ENCODE peak calls at places on chromosome 12, in nine cellular contexts. M, B, G, F, N, H, D, U and C are unnamed samples.
A peak's percentile ranks its signal among the peaks of the same experiment; 100 is the strongest.

GRCh38 chr12:49342914-49343731 is 3.6 kb upstream of the DNAJC22 start:
- DNase-seq in M (no peak), B (no peak), G (no peak), F (peak; percentile 24), N (peak; percentile 41), H (peak; percentile 86), D (peak; percentile 35), U (no peak), C (no peak)

GRCh38 chr12:96121271-96121711 is 72.9 kb upstream of the ELK3 start:
- DNase-seq in M (no peak), B (no peak), G (peak; percentile 14), F (no peak), N (no peak), H (peak; percentile 40), D (no peak), U (no peak), C (no peak)

GRCh38 chr12:113548467-113548866 is 76.8 kb upstream of the LHX5 start:
- DNase-seq in M (no peak), B (no peak), G (no peak), F (no peak), N (no peak), H (no peak), D (no peak), U (no peak), C (no peak)

GRCh38 chr12:53965251-53966069 is 7.5 kb upstream of the HOXC11 start:
- DNase-seq in M (no peak), B (no peak), G (no peak), F (no peak), N (no peak), H (no peak), D (no peak), U (no peak), C (no peak)

GRCh38 chr12:79841248-79841877 is 93.5 kb downstream of the PPP1R12A start:
- DNase-seq in M (no peak), B (no peak), G (no peak), F (no peak), N (no peak), H (no peak), D (no peak), U (no peak), C (no peak)

GRCh38 chr12:96502477-96502876 is 13.1 kb downstream of the CFAP54 start:
- DNase-seq in M (no peak), B (no peak), G (no peak), F (no peak), N (no peak), H (no peak), D (peak; percentile 26), U (no peak), C (no peak)

GRCh38 chr12:48189331-48190125 is 6.1 kb downstream of the CCDC184 start:
- DNase-seq in M (peak; percentile 81), B (peak; percentile 60), G (peak; percentile 67), F (peak; percentile 74), N (peak; percentile 50), H (no peak), D (peak; percentile 74), U (peak; percentile 57), C (no peak)

GRCh38 chr12:9787340-9787737 is 26.6 kb upstream of the CD69 start:
- DNase-seq in M (no peak), B (no peak), G (peak; percentile 46), F (no peak), N (no peak), H (no peak), D (no peak), U (no peak), C (no peak)

GRCh38 chr12:130977046-130977758 is 23.5 kb downstream of the ADGRD1 start:
- DNase-seq in M (no peak), B (no peak), G (no peak), F (no peak), N (no peak), H (peak; percentile 34), D (no peak), U (no peak), C (no peak)

GRCh38 chr12:103758310-103759089 is 82.5 kb downstream of the NT5DC3 start:
- DNase-seq in M (no peak), B (no peak), G (no peak), F (no peak), N (no peak), H (no peak), D (no peak), U (no peak), C (no peak)

GRCh38 chr12:117038023-117038680 is 61.1 kb downstream of the TESC start:
- DNase-seq in M (no peak), B (no peak), G (no peak), F (no peak), N (peak; percentile 12), H (no peak), D (no peak), U (no peak), C (no peak)

GRCh38 chr12:47022296-47022695 is 57.1 kb upstream of the PCED1B start:
- DNase-seq in M (no peak), B (no peak), G (peak; percentile 82), F (no peak), N (no peak), H (no peak), D (no peak), U (no peak), C (no peak)

GRCh38 chr12:9851927-9852326 is 17.2 kb downstream of the CLEC2B start:
- DNase-seq in M (no peak), B (no peak), G (no peak), F (no peak), N (no peak), H (no peak), D (no peak), U (no peak), C (no peak)

GRCh38 chr12:47077206-47078085 is 2.0 kb upstream of the PCED1B start:
- DNase-seq in M (no peak), B (no peak), G (no peak), F (no peak), N (no peak), H (no peak), D (peak; percentile 55), U (no peak), C (no peak)

GRCh38 chr12:116659771-116660481 is 77.9 kb downstream of the SPRING1 start:
- DNase-seq in M (peak; percentile 41), B (no peak), G (peak; percentile 49), F (peak; percentile 43), N (no peak), H (peak; percentile 46), D (no peak), U (peak; percentile 65), C (no peak)

GRCh38 chr12:78392918-78393317 is 471.7 kb upstream of the SYT1 start:
- DNase-seq in M (no peak), B (no peak), G (peak; percentile 30), F (no peak), N (no peak), H (no peak), D (peak; percentile 32), U (no peak), C (no peak)

DNA sequence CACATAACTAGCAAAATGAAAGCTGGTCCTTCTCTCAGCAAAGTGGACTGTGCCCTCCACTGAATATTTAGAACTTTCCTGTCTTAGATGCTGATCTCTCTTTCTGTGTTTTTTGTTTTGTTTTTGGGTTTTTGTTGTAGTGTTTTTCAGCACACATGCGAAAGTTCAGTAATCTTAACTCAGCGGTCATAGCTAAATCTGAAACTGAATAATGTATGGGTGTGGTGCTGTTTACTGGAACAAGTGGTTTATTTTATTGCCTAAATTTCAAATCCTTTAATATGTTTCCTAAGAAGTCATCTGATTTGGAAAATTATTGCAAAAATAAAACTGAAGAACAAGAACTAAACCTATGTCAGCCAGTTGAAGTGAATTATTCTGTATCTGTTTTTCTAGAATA is 116.0 kb upstream of the LRIG3 start:
- DNase-seq in M (no peak), B (no peak), G (no peak), F (no peak), N (no peak), H (no peak), D (no peak), U (no peak), C (no peak)
- TF ChIP-seq POLR2A in M (no peak), B (no peak), G (no peak), F (no peak), N (no peak), H (no peak), D (no peak), U (no peak), C (no peak)

DNA sequence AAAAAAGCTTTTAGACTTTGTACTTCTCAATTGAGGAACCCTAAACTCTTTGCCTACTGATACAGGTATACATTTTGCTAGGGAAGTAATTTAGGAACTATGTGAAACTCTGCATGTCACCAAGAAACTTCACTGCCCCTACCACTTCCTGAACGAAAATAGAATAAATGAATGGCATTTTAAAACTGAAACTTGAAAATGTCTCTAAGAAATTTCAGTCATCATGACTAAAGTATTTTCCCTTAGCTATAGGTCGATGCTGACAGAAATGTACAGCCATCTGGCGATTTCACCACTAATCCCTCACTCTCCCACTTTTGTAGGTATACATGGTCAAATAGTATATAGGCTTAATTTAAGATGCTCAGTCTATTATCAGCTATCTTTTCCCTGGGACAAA is 194.9 kb upstream of the SYT10 start:
- DNase-seq in M (no peak), B (no peak), G (no peak), F (no peak), N (no peak), H (no peak), D (no peak), U (no peak), C (no peak)
- TF ChIP-seq POLR2A in M (no peak), B (no peak), G (no peak), F (no peak), N (no peak), H (no peak), D (no peak), U (no peak), C (no peak)

DNA sequence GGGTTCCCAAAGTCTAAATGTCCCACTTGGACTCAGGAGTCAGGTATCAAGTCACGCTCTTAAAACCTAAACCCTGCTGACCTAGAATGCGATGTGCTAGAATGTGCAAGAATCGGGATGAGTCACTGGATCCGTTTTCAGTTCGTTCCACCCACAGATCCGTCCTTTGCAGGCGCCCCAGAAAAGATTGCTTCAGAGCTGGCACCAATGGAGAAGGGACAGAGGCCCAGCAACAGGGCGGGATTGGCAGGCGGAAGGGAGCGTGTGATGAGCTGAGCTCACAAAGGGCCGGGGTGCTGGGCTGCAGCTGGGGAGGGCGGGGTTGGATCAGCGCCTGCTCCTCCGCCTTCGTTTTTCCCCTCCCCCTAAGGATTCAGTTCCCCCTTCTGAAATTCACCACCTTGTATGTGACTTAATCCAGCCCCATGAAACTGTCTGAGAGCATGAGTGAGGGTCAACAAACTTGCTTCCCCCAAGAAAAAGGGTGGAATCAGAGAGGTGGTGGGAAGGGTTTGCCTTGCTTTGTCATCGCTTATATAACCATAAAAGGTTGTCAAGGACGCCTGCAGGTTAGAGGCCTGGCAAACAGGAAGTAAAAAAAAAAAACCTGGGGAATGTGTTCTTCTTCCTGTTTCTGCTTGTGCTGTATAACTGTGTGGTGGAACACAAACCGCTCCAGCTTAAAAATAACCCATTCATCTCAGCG is 2.8 kb upstream of the UBC start:
- DNase-seq in M (peak; percentile 99), B (peak; percentile 98), G (peak; percentile 100), F (peak; percentile 96), N (peak; percentile 98), H (peak; percentile 99), D (peak; percentile 100), U (peak; percentile 99), C (peak; percentile 95)
- TF ChIP-seq POLR2A in M (peak; percentile 84), B (peak; percentile 51), G (peak; percentile 57), F (no peak), N (no peak), H (no peak), D (no peak), U (peak; percentile 52), C (peak; percentile 22)

DNA sequence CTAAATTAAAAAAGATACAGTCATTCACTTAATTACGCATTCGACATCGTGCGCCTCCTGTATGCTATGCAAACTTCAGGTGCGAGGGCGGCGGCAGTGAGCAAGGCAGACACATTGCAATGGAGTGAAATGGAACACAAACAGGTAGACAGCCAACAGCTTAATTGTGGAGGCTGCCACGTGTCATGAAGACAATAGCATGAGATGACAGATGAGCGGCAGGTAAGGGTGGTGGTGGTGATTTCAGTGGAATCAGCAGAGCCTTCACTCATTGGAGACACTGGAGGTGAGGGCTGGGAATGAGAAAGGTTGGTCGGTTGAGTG is 130.7 kb downstream of the TMEM132D start:
- DNase-seq in M (no peak), B (no peak), G (no peak), F (no peak), N (no peak), H (peak; percentile 76), D (no peak), U (no peak), C (no peak)
- TF ChIP-seq POLR2A in M (no peak), B (no peak), G (no peak), F (no peak), N (no peak), H (no peak), D (no peak), U (no peak), C (no peak)